ENCODE peak calls at places on chromosome 14, in eight cellular contexts. T is PC-3, W is OCI-LY7, V is GM23338, N is HCT116, A is SK-N-SH, H is MM.1S, Z is PC-9. X is an unnamed sample. For H3K4me1 and H3K9me2, the result is how much of the 10 kb centered on the place peaks cover.

GRCh38 chr14:90691627-90692026 is 124.6 kb downstream of the TTC7B start:
- DNase-seq in A (no peak), W (no peak), H (no peak), T (no peak), V (no peak), N (no peak), Z (no peak), X (no peak)

GRCh38 chr14:22994762-22995275 is 12.5 kb upstream of the AJUBA start:
- DNase-seq in V (peak), A (peak), T (peak), N (no peak), Z (no peak), H (no peak), W (peak), X (peak)

GRCh38 chr14:103329421-103330347 is 4.4 kb upstream of the EIF5 start:
- DNase-seq in W (peak), V (no peak), N (no peak), Z (peak), A (no peak), T (no peak), H (no peak), X (peak)

GRCh38 chr14:69087061-69087461 is 65.9 kb downstream of the DCAF5 start:
- DNase-seq in H (no peak), T (no peak), Z (peak), W (no peak), A (no peak), V (no peak), N (no peak), X (no peak)

GRCh38 chr14:20440882-20441281 is 4.9 kb upstream of the KLHL33 start:
- DNase-seq in W (peak), A (no peak), H (no peak), N (no peak), T (no peak), V (no peak), Z (no peak), X (no peak)

GRCh38 chr14:38121280-38121679 is 86.4 kb upstream of the SSTR1 start:
- DNase-seq in H (no peak), A (no peak), W (peak), V (no peak), T (no peak), Z (no peak), N (no peak), X (no peak)

GRCh38 chr14:44962573-44963528 is 861 bp downstream of the TOGARAM1 start:
- DNase-seq in W (peak), A (no peak), V (peak), N (no peak), T (peak), Z (no peak), H (peak), X (peak)

GRCh38 chr14:104145826-104146642 is 7.6 kb downstream of the KIF26A start:
- DNase-seq in A (peak), V (no peak), H (no peak), Z (no peak), T (no peak), W (no peak), N (no peak), X (no peak)

GRCh38 chr14:101843665-101844064 is 82.2 kb downstream of the PPP2R5C start:
- DNase-seq in V (peak), N (no peak), T (peak), A (no peak), H (peak), Z (no peak), W (peak), X (no peak)

GRCh38 chr14:96688629-96689028 is 108.6 kb upstream of the VRK1 start:
- DNase-seq in T (no peak), W (no peak), Z (no peak), H (no peak), A (no peak), N (no peak), V (peak), X (no peak)

GRCh38 chr14:20712900-20713299 is 24.3 kb downstream of the ANG start:
- DNase-seq in A (no peak), W (no peak), Z (no peak), N (no peak), H (no peak), T (peak), V (no peak), X (no peak)

GRCh38 chr14:68672609-68673285 is 120.1 kb downstream of the ZFP36L1 start:
- DNase-seq in A (no peak), H (no peak), Z (no peak), T (no peak), W (peak), N (no peak), V (no peak), X (no peak)

DNA sequence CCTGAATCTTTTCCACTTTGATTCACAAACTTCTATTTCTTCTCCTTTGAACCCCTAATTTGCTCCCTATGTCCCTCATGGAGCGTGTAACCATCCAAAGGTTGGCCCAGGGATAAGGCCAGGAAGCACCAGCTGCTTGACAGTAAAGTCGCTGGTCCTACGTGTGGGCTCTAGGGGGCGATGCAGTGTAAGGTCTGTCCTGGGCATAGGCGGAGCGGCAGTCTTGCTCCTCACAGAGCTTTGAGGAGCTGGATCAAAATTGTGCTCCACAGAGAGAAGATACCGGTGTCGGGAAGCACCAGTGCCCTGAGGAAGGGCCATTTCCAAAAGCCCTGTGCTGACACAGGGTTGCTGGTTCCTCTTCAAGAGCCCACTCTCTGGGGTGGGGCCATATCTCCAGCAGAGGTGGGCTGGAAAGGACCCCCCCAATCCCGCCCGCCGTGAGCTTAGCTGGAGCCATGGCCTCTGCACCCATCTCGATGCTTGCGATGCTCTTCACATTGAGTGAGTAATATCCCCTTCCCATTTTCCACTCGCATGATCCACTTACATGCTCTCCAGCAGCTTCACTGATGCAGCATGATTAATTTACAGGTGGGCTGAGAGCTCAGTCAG is 49.9 kb upstream of the OR4E1 start:
- DNase-seq in A (peak), H (peak), W (peak), Z (no peak), T (peak), V (peak), N (peak), X (peak)
- TF ChIP-seq CTCF in A (peak), H (peak), W (peak), Z (no peak), T (peak), V (peak), N (no peak), X (peak)

GRCh38 chr14:99231181-99231849 is 40.7 kb downstream of the BCL11B start:
- DNase-seq in A (no peak), H (no peak), N (no peak), W (no peak), T (no peak), V (no peak), Z (no peak), X (no peak)
- H3K4me1 ChIP-seq in A (under half), H (under half), N (half or more), W (under half), T (under half), V (under half), Z (under half), X (under half)

GRCh38 chr14:52266179-52266578 is 1.3 kb upstream of the PTGDR start:
- DNase-seq in W (no peak), T (no peak), N (no peak), V (no peak), Z (no peak), H (no peak), A (no peak), X (no peak)
- H3K9me2 ChIP-seq in W (under half), T (under half), N (under half), V (under half), Z (under half), H (under half), A (under half), X (under half)

DNA sequence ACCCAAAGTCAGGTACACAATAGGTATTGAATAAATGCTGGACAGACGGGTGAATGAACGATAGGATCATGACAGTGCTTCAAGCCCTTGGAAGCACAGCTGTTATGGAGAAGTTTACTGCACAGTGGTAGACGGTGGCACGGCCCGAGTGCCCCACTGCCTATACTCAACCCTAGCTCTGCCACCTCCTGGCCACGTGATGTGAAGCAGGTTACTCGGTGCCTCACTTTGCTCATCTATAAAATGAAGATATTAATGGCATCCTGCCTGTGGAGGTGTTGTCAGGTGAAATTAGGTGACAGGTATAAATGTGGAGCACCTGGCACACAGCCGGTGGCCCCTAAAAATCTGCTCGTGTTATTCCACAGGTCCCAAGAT is 5.8 kb downstream of the ASB2 start:
- DNase-seq in A (peak), Z (no peak), W (peak), T (peak), V (peak), N (peak), H (peak), X (no peak)
- TF ChIP-seq CTCF in A (peak), Z (peak), W (peak), T (peak), V (peak), N (peak), H (peak), X (peak)

GRCh38 chr14:95151561-95151960 is 5.8 kb downstream of the DICER1 start:
- DNase-seq in V (no peak), A (no peak), W (no peak), N (no peak), Z (no peak), H (no peak), T (no peak), X (no peak)

GRCh38 chr14:95147597-95147996 is 9.7 kb downstream of the DICER1 start:
- DNase-seq in W (no peak), T (no peak), Z (no peak), A (no peak), V (no peak), H (no peak), N (no peak), X (no peak)

GRCh38 chr14:95146079-95146771 is 11.1 kb downstream of the DICER1 start:
- DNase-seq in Z (no peak), H (no peak), T (no peak), A (no peak), V (no peak), N (no peak), W (no peak), X (no peak)

GRCh38 chr14:95150910-95151309 is 6.4 kb downstream of the DICER1 start:
- DNase-seq in W (no peak), A (no peak), V (no peak), H (no peak), N (no peak), T (no peak), Z (no peak), X (no peak)

GRCh38 chr14:95149441-95149840 is 7.9 kb downstream of the DICER1 start:
- DNase-seq in A (no peak), T (peak), H (no peak), N (no peak), Z (no peak), W (no peak), V (no peak), X (no peak)
- H3K4me1 ChIP-seq in A (under half), T (under half), H (under half), N (under half), Z (under half), W (under half), V (under half), X (under half)

DNA sequence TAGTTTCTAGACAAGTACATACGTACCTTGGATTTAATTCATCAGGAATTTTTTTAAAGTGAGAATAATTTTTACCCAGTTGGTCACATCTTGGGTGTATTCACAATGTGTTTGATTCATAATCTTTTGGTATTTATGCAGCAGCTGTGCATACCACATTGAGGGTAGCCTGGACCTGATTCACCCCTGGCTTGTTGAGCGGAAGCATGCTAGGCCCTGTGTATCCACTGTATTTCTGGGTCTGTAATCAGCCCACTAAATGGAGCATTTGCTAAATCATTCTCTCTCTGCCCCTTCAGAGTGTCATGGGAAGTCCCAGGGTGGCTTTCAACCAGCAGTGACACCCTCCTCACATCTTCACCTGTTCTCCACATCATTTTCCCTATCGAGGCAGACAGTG is 203.8 kb upstream of the RGS6 start:
- DNase-seq in T (no peak), H (no peak), N (no peak), W (no peak), V (no peak), A (no peak), Z (no peak), X (no peak)
- H3K9me2 ChIP-seq in T (under half), H (under half), N (under half), W (under half), V (under half), A (under half), Z (under half), X (under half)

DNA sequence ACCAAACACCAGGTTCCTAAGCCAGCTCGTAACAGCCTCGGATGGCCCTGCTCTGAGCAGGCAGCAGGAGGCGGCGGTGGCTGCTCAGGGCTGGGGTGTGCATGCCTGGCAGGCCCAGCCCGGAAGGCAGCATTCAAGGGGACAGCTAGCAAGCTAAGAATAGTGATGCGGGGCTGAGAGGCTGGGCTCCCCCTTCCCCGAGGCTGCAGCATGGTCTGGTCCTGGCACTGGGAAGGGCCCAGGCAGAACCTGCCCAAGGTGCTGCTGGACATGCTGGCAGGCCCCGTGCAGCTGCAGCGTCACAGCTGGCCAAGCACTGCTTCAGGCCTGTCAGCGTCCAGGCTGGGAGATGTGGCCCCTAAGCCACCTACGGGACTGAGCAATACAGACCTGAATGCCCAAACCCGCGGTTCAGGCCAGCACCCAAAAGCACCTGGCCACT is 26.4 kb upstream of the NUDT14 start:
- DNase-seq in Z (no peak), A (no peak), H (no peak), V (peak), T (no peak), N (no peak), W (no peak), X (no peak)
- TF ChIP-seq CTCF in Z (no peak), A (no peak), H (no peak), V (peak), T (no peak), N (no peak), W (no peak), X (no peak)

X was measured in hepatocyte.